ENCODE peak calls at places on chromosomes 2 and 18, in ten cellular contexts. K is IMR-90; J is hippocampal formation; Z is RKO; S is activated CD4-positive, alpha-beta T cell treated with anti-CD3 and anti-CD28 coated beads, Interleukin-2, amount 10 ng/mL, durations not matched to agents 7 days and 5 days; T is ovary; I is heart left ventricle; N is dorsolateral prefrontal cortex; O is RCC 7860; H is activated gamma-delta T cell treated with Interleukin-2 at 50 U/mL for 16 hours. W is an unnamed sample.

GRCh38 chr2:191303349-191304005 is 58.3 kb downstream of the MYO1B start:
- DNase-seq in K (peak), J (no peak), Z (no peak), S (no peak), T (no peak), I (no peak), N (no peak), O (no peak), H (no peak), W (peak)

GRCh38 chr2:20400787-20401494 is 45.9 kb upstream of the RHOB start:
- DNase-seq in K (peak), J (no peak), Z (no peak), S (no peak), T (no peak), I (no peak), N (no peak), O (no peak), H (no peak), W (no peak)

GRCh38 chr2:1981850-1982249 is 237.5 kb upstream of the PXDN start:
- DNase-seq in K (no peak), J (no peak), Z (no peak), S (no peak), T (no peak), I (no peak), N (no peak), O (no peak), H (no peak), W (no peak)

GRCh38 chr2:108935231-108935863 is 53.7 kb downstream of the EDAR start:
- DNase-seq in K (no peak), J (no peak), Z (no peak), S (no peak), T (no peak), I (no peak), N (no peak), O (no peak), H (no peak), W (peak)

GRCh38 chr2:226185613-226186211 is 613.9 kb downstream of the IRS1 start:
- DNase-seq in K (peak), J (no peak), Z (no peak), S (no peak), T (no peak), I (no peak), N (no peak), O (no peak), H (no peak), W (no peak)

GRCh38 chr2:68203587-68203986 is 45.9 kb downstream of the PNO1 start:
- DNase-seq in K (no peak), J (no peak), Z (no peak), S (peak), T (no peak), I (no peak), N (no peak), O (no peak), H (no peak), W (no peak)

GRCh38 chr2:209160800-209161588 is 262.9 kb upstream of the MAP2 start:
- DNase-seq in K (no peak), J (no peak), Z (no peak), S (no peak), T (no peak), I (no peak), N (no peak), O (no peak), H (no peak), W (no peak)

GRCh38 chr2:36354816-36355156 is 792 bp upstream of the CRIM1 start:
- DNase-seq in K (no peak), J (no peak), Z (no peak), S (no peak), T (no peak), I (no peak), N (no peak), O (no peak), H (no peak), W (no peak)

GRCh38 chr2:170820647-170821630 is 4.3 kb downstream of the GAD1 start:
- DNase-seq in K (no peak), J (no peak), Z (no peak), S (peak), T (no peak), I (no peak), N (no peak), O (no peak), H (no peak), W (no peak)

GRCh38 chr2:84442888-84443287 is 16.2 kb downstream of the SUCLG1 start:
- DNase-seq in K (no peak), J (no peak), Z (no peak), S (no peak), T (no peak), I (no peak), N (no peak), O (no peak), H (no peak), W (no peak)

GRCh38 chr18:22447770-22448169 is 30.1 kb upstream of the CTAGE1 start:
- DNase-seq in K (no peak), J (no peak), Z (no peak), S (no peak), T (no peak), I (no peak), N (no peak), O (no peak), H (no peak), W (no peak)

GRCh38 chr2:3626817-3627499 is 31.0 kb upstream of the ALLC start:
- DNase-seq in K (no peak), J (no peak), Z (no peak), S (no peak), T (peak), I (no peak), N (no peak), O (no peak), H (no peak), W (no peak)

GRCh38 chr18:3879836-3880120 is 429.8 kb downstream of the TGIF1 start:
- DNase-seq in K (no peak), J (no peak), Z (no peak), S (no peak), T (no peak), I (no peak), N (no peak), O (no peak), H (no peak), W (no peak)

GRCh38 chr2:117396161-117396560 is 418.3 kb upstream of the DDX18 start:
- DNase-seq in K (no peak), J (no peak), Z (no peak), S (no peak), T (no peak), I (no peak), N (no peak), O (no peak), H (no peak), W (no peak)

GRCh38 chr18:9115984-9116383 is 13.5 kb downstream of the NDUFV2 start:
- DNase-seq in K (no peak), J (no peak), Z (no peak), S (no peak), T (no peak), I (no peak), N (no peak), O (no peak), H (no peak), W (no peak)

GRCh38 chr2:54336136-54336976 is 80.3 kb upstream of the TSPYL6 start:
- DNase-seq in K (peak), J (peak), Z (no peak), S (no peak), T (no peak), I (no peak), N (no peak), O (no peak), H (no peak), W (no peak)

GRCh38 chr18:2891526-2892431 is 45.0 kb downstream of the EMILIN2 start:
- DNase-seq in K (no peak), J (no peak), Z (no peak), S (no peak), T (peak), I (no peak), N (no peak), O (no peak), H (no peak), W (no peak)

GRCh38 chr2:235546151-235546435 is 52.2 kb downstream of the AGAP1 start:
- DNase-seq in K (no peak), J (no peak), Z (no peak), S (no peak), T (no peak), I (no peak), N (no peak), O (no peak), H (no peak), W (no peak)

GRCh38 chr18:3164381-3164780 is 55.4 kb downstream of the MYOM1 start:
- DNase-seq in K (no peak), J (no peak), Z (no peak), S (no peak), T (no peak), I (no peak), N (no peak), O (no peak), H (no peak), W (no peak)